ENCODE peak calls at places on chromosome 1, in nine cellular contexts. One of them, this sample, is unnamed.

GRCh38 chr1:31848381-31848897 is 32.6 kb upstream of the SPOCD1 start:
- DNase-seq in left lung: no peak
- DNase-seq in lower leg skin: no peak
- DNase-seq in IMR-90: no peak
- DNase-seq in Caco-2: no peak
- DNase-seq in neural progenitor cell: no peak
- DNase-seq in Peyer's patch: peak
- DNase-seq in endodermal cell: peak
- DNase-seq in ascending aorta: no peak
- DNase-seq in this sample: no peak

GRCh38 chr1:21397813-21398188 is 42.1 kb upstream of the NBPF3 start:
- DNase-seq in left lung: no peak
- DNase-seq in endodermal cell: peak
- DNase-seq in neural progenitor cell: peak
- DNase-seq in lower leg skin: no peak
- DNase-seq in IMR-90: no peak
- DNase-seq in Peyer's patch: peak
- DNase-seq in ascending aorta: no peak
- DNase-seq in Caco-2: no peak
- DNase-seq in this sample: no peak

GRCh38 chr1:95126846-95127245 is 9.7 kb downstream of the TLCD4 start:
- DNase-seq in IMR-90: no peak
- DNase-seq in neural progenitor cell: no peak
- DNase-seq in lower leg skin: no peak
- DNase-seq in left lung: no peak
- DNase-seq in endodermal cell: no peak
- DNase-seq in ascending aorta: no peak
- DNase-seq in Peyer's patch: no peak
- DNase-seq in Caco-2: no peak
- DNase-seq in this sample: no peak

GRCh38 chr1:143718021-143718420 is 253.8 kb downstream of the FAM72C start:
- DNase-seq in Caco-2: no peak
- DNase-seq in left lung: no peak
- DNase-seq in IMR-90: no peak
- DNase-seq in lower leg skin: no peak
- DNase-seq in Peyer's patch: no peak
- DNase-seq in neural progenitor cell: no peak
- DNase-seq in endodermal cell: no peak
- DNase-seq in ascending aorta: no peak
- DNase-seq in this sample: no peak

GRCh38 chr1:8851060-8851459 is 27.4 kb downstream of the ENO1 start:
- DNase-seq in endodermal cell: no peak
- DNase-seq in left lung: no peak
- DNase-seq in Peyer's patch: no peak
- DNase-seq in lower leg skin: no peak
- DNase-seq in neural progenitor cell: no peak
- DNase-seq in ascending aorta: no peak
- DNase-seq in Caco-2: no peak
- DNase-seq in IMR-90: no peak
- DNase-seq in this sample: no peak

GRCh38 chr1:184017226-184017787 is 20.2 kb downstream of the COLGALT2 start:
- DNase-seq in neural progenitor cell: no peak
- DNase-seq in left lung: no peak
- DNase-seq in lower leg skin: no peak
- DNase-seq in IMR-90: no peak
- DNase-seq in endodermal cell: no peak
- DNase-seq in ascending aorta: no peak
- DNase-seq in Peyer's patch: no peak
- DNase-seq in Caco-2: no peak
- DNase-seq in this sample: no peak

GRCh38 chr1:165856606-165857005 is 29.2 kb downstream of the UCK2 start:
- DNase-seq in ascending aorta: no peak
- DNase-seq in left lung: no peak
- DNase-seq in IMR-90: no peak
- DNase-seq in endodermal cell: no peak
- DNase-seq in neural progenitor cell: no peak
- DNase-seq in Caco-2: no peak
- DNase-seq in Peyer's patch: no peak
- DNase-seq in lower leg skin: no peak
- DNase-seq in this sample: no peak

GRCh38 chr1:154772611-154773515 is 97.2 kb downstream of the KCNN3 start:
- DNase-seq in ascending aorta: no peak
- DNase-seq in IMR-90: no peak
- DNase-seq in Caco-2: no peak
- DNase-seq in Peyer's patch: no peak
- DNase-seq in lower leg skin: peak
- DNase-seq in endodermal cell: peak
- DNase-seq in left lung: no peak
- DNase-seq in neural progenitor cell: peak
- DNase-seq in this sample: no peak

GRCh38 chr1:183244466-183244865 is 58.4 kb downstream of the LAMC2 start:
- DNase-seq in ascending aorta: no peak
- DNase-seq in Caco-2: no peak
- DNase-seq in IMR-90: peak
- DNase-seq in neural progenitor cell: no peak
- DNase-seq in left lung: no peak
- DNase-seq in Peyer's patch: no peak
- DNase-seq in endodermal cell: no peak
- DNase-seq in lower leg skin: peak
- DNase-seq in this sample: peak

GRCh38 chr1:110600716-110601115 is 5.4 kb downstream of the KCNA2 start:
- DNase-seq in Caco-2: no peak
- DNase-seq in lower leg skin: peak
- DNase-seq in ascending aorta: no peak
- DNase-seq in endodermal cell: peak
- DNase-seq in Peyer's patch: no peak
- DNase-seq in IMR-90: no peak
- DNase-seq in left lung: no peak
- DNase-seq in neural progenitor cell: no peak
- DNase-seq in this sample: no peak

GRCh38 chr1:210376836-210377377 is 48.2 kb downstream of the HHAT start:
- DNase-seq in ascending aorta: no peak
- DNase-seq in neural progenitor cell: no peak
- DNase-seq in IMR-90: peak
- DNase-seq in Caco-2: no peak
- DNase-seq in lower leg skin: no peak
- DNase-seq in Peyer's patch: no peak
- DNase-seq in left lung: no peak
- DNase-seq in endodermal cell: no peak
- DNase-seq in this sample: no peak

DNA sequence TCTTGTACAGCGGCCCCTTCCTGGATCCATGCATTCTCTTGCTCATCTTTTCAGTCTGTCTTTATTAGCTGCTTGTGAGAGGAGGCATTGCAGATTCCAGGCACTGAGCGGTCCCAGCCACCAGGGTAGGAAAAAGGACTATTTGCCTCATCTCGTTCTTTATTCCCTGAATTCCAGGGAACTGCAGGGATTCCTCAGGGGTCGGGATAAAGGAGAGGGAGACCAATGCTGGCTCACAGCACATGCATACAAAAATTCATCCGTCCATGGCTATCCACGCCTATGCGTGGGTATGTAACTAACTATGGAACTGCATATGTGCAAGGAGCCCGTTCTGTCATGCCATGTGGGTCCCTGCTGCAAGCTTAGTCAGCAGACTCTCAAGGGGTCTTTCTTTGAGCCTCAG is 879 bp upstream of the PLPPR5 start:
- DNase-seq in neural progenitor cell: peak
- DNase-seq in left lung: no peak
- DNase-seq in Caco-2: no peak
- DNase-seq in Peyer's patch: no peak
- DNase-seq in ascending aorta: no peak
- DNase-seq in endodermal cell: peak
- DNase-seq in IMR-90: no peak
- DNase-seq in lower leg skin: no peak
- DNase-seq in this sample: no peak
- TF ChIP-seq CTCF in neural progenitor cell: no peak
- TF ChIP-seq CTCF in left lung: no peak
- TF ChIP-seq CTCF in Caco-2: no peak
- TF ChIP-seq CTCF in Peyer's patch: no peak
- TF ChIP-seq CTCF in ascending aorta: no peak
- TF ChIP-seq CTCF in endodermal cell: peak
- TF ChIP-seq CTCF in IMR-90: no peak
- TF ChIP-seq CTCF in lower leg skin: no peak
- TF ChIP-seq CTCF in this sample: no peak

GRCh38 chr1:57400041-57400440 is 23.8 kb downstream of the DAB1 start:
- DNase-seq in ascending aorta: no peak
- DNase-seq in Peyer's patch: no peak
- DNase-seq in IMR-90: no peak
- DNase-seq in Caco-2: no peak
- DNase-seq in left lung: no peak
- DNase-seq in lower leg skin: no peak
- DNase-seq in endodermal cell: no peak
- DNase-seq in neural progenitor cell: no peak
- DNase-seq in this sample: no peak
- H3K4me3 ChIP-seq in ascending aorta: no peak
- H3K4me3 ChIP-seq in Peyer's patch: no peak
- H3K4me3 ChIP-seq in IMR-90: no peak
- H3K4me3 ChIP-seq in Caco-2: no peak
- H3K4me3 ChIP-seq in left lung: no peak
- H3K4me3 ChIP-seq in lower leg skin: no peak
- H3K4me3 ChIP-seq in endodermal cell: no peak
- H3K4me3 ChIP-seq in neural progenitor cell: no peak
- H3K4me3 ChIP-seq in this sample: no peak

GRCh38 chr1:62912028-62912638 is 128.2 kb downstream of the ATG4C start:
- DNase-seq in left lung: no peak
- DNase-seq in IMR-90: peak
- DNase-seq in ascending aorta: no peak
- DNase-seq in lower leg skin: no peak
- DNase-seq in Caco-2: no peak
- DNase-seq in endodermal cell: no peak
- DNase-seq in Peyer's patch: no peak
- DNase-seq in neural progenitor cell: peak
- DNase-seq in this sample: peak
- TF ChIP-seq CTCF in left lung: peak
- TF ChIP-seq CTCF in IMR-90: peak
- TF ChIP-seq CTCF in ascending aorta: no peak
- TF ChIP-seq CTCF in lower leg skin: no peak
- TF ChIP-seq CTCF in Caco-2: peak
- TF ChIP-seq CTCF in endodermal cell: peak
- TF ChIP-seq CTCF in Peyer's patch: no peak
- TF ChIP-seq CTCF in neural progenitor cell: peak
- TF ChIP-seq CTCF in this sample: peak

GRCh38 chr1:211828584-211829342 is 1.8 kb downstream of the LPGAT1 start:
- DNase-seq in Peyer's patch: no peak
- DNase-seq in IMR-90: peak
- DNase-seq in lower leg skin: no peak
- DNase-seq in Caco-2: no peak
- DNase-seq in endodermal cell: no peak
- DNase-seq in ascending aorta: no peak
- DNase-seq in neural progenitor cell: no peak
- DNase-seq in left lung: no peak
- DNase-seq in this sample: no peak
- H3K4me3 ChIP-seq in Peyer's patch: peak
- H3K4me3 ChIP-seq in IMR-90: no peak
- H3K4me3 ChIP-seq in lower leg skin: no peak
- H3K4me3 ChIP-seq in Caco-2: peak
- H3K4me3 ChIP-seq in endodermal cell: peak
- H3K4me3 ChIP-seq in ascending aorta: peak
- H3K4me3 ChIP-seq in neural progenitor cell: peak
- H3K4me3 ChIP-seq in left lung: peak
- H3K4me3 ChIP-seq in this sample: peak

GRCh38 chr1:19398309-19398760 is 86.2 kb downstream of the SLC66A1 start:
- DNase-seq in Caco-2: no peak
- DNase-seq in IMR-90: peak
- DNase-seq in ascending aorta: no peak
- DNase-seq in neural progenitor cell: no peak
- DNase-seq in lower leg skin: no peak
- DNase-seq in left lung: peak
- DNase-seq in Peyer's patch: no peak
- DNase-seq in endodermal cell: no peak
- DNase-seq in this sample: peak
- TF ChIP-seq CTCF in Caco-2: no peak
- TF ChIP-seq CTCF in IMR-90: peak
- TF ChIP-seq CTCF in ascending aorta: peak
- TF ChIP-seq CTCF in neural progenitor cell: no peak
- TF ChIP-seq CTCF in lower leg skin: no peak
- TF ChIP-seq CTCF in left lung: peak
- TF ChIP-seq CTCF in Peyer's patch: no peak
- TF ChIP-seq CTCF in endodermal cell: no peak
- TF ChIP-seq CTCF in this sample: peak

GRCh38 chr1:206572835-206573771 is 39.2 kb downstream of the EIF2D start:
- DNase-seq in left lung: no peak
- DNase-seq in Peyer's patch: no peak
- DNase-seq in endodermal cell: no peak
- DNase-seq in lower leg skin: no peak
- DNase-seq in Caco-2: no peak
- DNase-seq in IMR-90: no peak
- DNase-seq in neural progenitor cell: no peak
- DNase-seq in ascending aorta: no peak
- DNase-seq in this sample: no peak
- H3K4me3 ChIP-seq in left lung: no peak
- H3K4me3 ChIP-seq in Peyer's patch: no peak
- H3K4me3 ChIP-seq in endodermal cell: no peak
- H3K4me3 ChIP-seq in lower leg skin: no peak
- H3K4me3 ChIP-seq in Caco-2: no peak
- H3K4me3 ChIP-seq in IMR-90: no peak
- H3K4me3 ChIP-seq in neural progenitor cell: no peak
- H3K4me3 ChIP-seq in ascending aorta: no peak
- H3K4me3 ChIP-seq in this sample: no peak

DNA sequence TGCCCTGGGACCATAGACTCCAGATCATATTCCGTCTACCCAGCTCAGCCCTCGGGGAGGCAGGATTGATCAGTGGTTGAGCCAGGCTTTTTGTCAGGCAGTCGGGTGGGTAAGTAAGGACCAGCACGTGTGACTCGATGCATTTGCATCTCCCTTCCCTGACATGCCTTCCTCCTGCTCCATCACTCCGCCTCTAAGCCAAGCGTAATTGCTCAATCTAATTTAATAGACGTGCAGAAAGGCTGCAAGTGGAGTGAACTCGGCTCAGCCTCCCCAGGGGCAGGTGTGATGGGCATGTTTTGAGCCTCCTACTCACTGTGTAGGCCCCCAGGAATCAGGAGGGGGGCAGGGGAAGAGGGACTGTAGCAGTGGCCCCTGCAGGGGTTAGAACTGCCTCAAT is 34.6 kb upstream of the GRIK3 start:
- DNase-seq in Caco-2: no peak
- DNase-seq in lower leg skin: no peak
- DNase-seq in IMR-90: no peak
- DNase-seq in ascending aorta: no peak
- DNase-seq in neural progenitor cell: no peak
- DNase-seq in endodermal cell: no peak
- DNase-seq in left lung: no peak
- DNase-seq in Peyer's patch: no peak
- DNase-seq in this sample: no peak
- TF ChIP-seq CTCF in Caco-2: no peak
- TF ChIP-seq CTCF in lower leg skin: no peak
- TF ChIP-seq CTCF in IMR-90: no peak
- TF ChIP-seq CTCF in ascending aorta: no peak
- TF ChIP-seq CTCF in neural progenitor cell: no peak
- TF ChIP-seq CTCF in endodermal cell: no peak
- TF ChIP-seq CTCF in left lung: no peak
- TF ChIP-seq CTCF in Peyer's patch: no peak
- TF ChIP-seq CTCF in this sample: no peak

This sample was measured in AG09309.